ENCODE peak calls at places on chromosome 2, in eight cellular contexts. A is prostate gland, T is breast epithelium, C is upper lobe of left lung, W is stomach, Q is transverse colon, J is endothelial cell of umbilical vein, I is spleen. R is an unnamed sample.
A peak's percentile ranks its signal among the peaks of the same experiment; 100 is the strongest.

GRCh38 chr2:207474871-207475485 is 54.8 kb upstream of the CREB1 start:
- DNase-seq in Q (no peak), C (no peak), J (peak; percentile 67), W (no peak), T (no peak), I (no peak), A (peak; percentile 34), R (no peak)

GRCh38 chr2:186533717-186534116 is 47.7 kb downstream of the ZC3H15 start:
- DNase-seq in I (no peak), J (peak; percentile 31), T (no peak), A (no peak), C (no peak), W (no peak), Q (no peak), R (no peak)

GRCh38 chr2:39583781-39584180 is 81.9 kb upstream of the TMEM178A start:
- DNase-seq in A (no peak), C (no peak), I (no peak), T (no peak), W (no peak), J (no peak), Q (no peak), R (no peak)

GRCh38 chr2:47198985-47199451 is 43.9 kb upstream of the STPG4 start:
- DNase-seq in A (no peak), Q (no peak), C (no peak), W (no peak), J (no peak), I (no peak), T (no peak), R (no peak)

GRCh38 chr2:30584116-30584515 is 137.1 kb downstream of the LCLAT1 start:
- DNase-seq in J (no peak), I (no peak), W (no peak), T (no peak), C (no peak), Q (no peak), A (no peak), R (no peak)

GRCh38 chr2:231931481-231931915 is 5.3 kb upstream of the NPPC start:
- DNase-seq in Q (no peak), I (no peak), C (no peak), J (no peak), W (peak; percentile 7), A (no peak), T (no peak), R (peak; percentile 89)

GRCh38 chr2:1743396-1744150 is 742 bp downstream of the PXDN start:
- DNase-seq in A (no peak), Q (no peak), T (peak; percentile 51), C (no peak), J (peak; percentile 37), W (no peak), I (peak; percentile 69), R (peak; percentile 79)

GRCh38 chr2:550860-551259 is 126.3 kb downstream of the TMEM18 start:
- DNase-seq in T (no peak), W (no peak), A (no peak), J (no peak), I (no peak), C (no peak), Q (no peak), R (no peak)

GRCh38 chr2:2328847-2329246 is 2.2 kb downstream of the MYT1L start:
- DNase-seq in T (no peak), Q (no peak), I (no peak), A (no peak), W (no peak), C (no peak), J (no peak), R (no peak)

GRCh38 chr2:238701907-238702206 is 146.0 kb upstream of the TWIST2 start:
- DNase-seq in W (no peak), J (no peak), T (no peak), Q (no peak), C (no peak), A (no peak), I (no peak), R (peak; percentile 41)

GRCh38 chr2:30730736-30731135 is 76.5 kb downstream of the CAPN13 start:
- DNase-seq in C (no peak), W (no peak), A (no peak), I (peak; percentile 38), J (no peak), Q (no peak), T (no peak), R (peak; percentile 28)

GRCh38 chr2:223601932-223602676 is at the start of gene SCG2:
- DNase-seq in A (peak; percentile 28), T (peak; percentile 61), Q (peak; percentile 41), C (peak; percentile 64), W (peak; percentile 61), I (peak; percentile 77), J (peak; percentile 76), R (peak; percentile 80)

GRCh38 chr2:151886235-151886634 is 58.0 kb upstream of the ARL5A start:
- DNase-seq in I (no peak), J (peak; percentile 90), Q (no peak), W (no peak), A (no peak), T (no peak), C (peak; percentile 58), R (no peak)

GRCh38 chr2:39469807-39470206 is 32.7 kb upstream of the MAP4K3 start:
- DNase-seq in A (no peak), T (no peak), J (peak; percentile 73), C (no peak), W (peak; percentile 38), I (no peak), Q (peak; percentile 51), R (no peak)

GRCh38 chr2:69253893-69254292 is 133.1 kb downstream of the GFPT1 start:
- DNase-seq in I (no peak), W (no peak), T (no peak), J (peak; percentile 97), A (peak; percentile 43), C (no peak), Q (peak; percentile 19), R (peak; percentile 82)

DNA sequence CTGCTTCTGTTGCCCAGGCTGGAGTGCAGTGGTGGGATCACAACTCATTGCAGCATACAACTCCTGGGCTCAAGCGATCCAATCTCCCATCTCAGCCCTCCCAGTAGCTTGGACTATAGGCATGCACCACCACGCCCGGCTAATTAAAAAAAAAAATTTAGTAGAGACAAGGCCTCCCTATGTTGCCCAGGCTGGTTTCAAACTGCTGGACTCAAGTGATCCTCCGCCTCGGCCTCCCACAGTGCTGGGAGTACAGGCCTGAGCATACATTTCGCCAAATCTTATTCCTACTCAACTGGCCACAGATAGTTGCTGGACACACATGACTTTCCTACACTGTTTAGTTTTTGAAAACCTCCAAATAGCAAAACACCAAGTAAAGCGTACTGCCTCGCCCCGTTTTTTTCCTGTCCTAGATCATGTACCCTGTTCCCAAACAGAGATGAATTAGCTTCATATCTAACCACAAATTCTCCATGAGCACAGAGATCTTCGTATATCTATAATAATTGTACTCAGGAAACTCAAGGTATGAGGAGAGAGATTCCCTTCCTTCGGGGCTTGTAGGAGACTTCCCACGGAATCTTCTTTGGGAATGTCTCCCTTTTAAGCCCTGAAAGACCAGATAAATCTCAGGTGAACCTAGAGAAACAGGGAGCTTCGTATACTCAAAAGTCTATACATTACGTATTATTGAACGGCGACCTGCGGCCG is 598 bp upstream of the C2orf69 start:
- DNase-seq in J (no peak), C (no peak), I (peak; percentile 72), A (no peak), W (no peak), T (no peak), Q (no peak), R (no peak)
- H3K27ac ChIP-seq in J (no peak overlapping the region), C (peak overlapping the region; percentile 93), I (peak overlapping the region; percentile 95), A (peak overlapping the region; percentile 97), W (peak overlapping the region; percentile 97), T (peak overlapping the region; percentile 96), Q (peak overlapping the region; percentile 99), R (no peak overlapping the region)

DNA sequence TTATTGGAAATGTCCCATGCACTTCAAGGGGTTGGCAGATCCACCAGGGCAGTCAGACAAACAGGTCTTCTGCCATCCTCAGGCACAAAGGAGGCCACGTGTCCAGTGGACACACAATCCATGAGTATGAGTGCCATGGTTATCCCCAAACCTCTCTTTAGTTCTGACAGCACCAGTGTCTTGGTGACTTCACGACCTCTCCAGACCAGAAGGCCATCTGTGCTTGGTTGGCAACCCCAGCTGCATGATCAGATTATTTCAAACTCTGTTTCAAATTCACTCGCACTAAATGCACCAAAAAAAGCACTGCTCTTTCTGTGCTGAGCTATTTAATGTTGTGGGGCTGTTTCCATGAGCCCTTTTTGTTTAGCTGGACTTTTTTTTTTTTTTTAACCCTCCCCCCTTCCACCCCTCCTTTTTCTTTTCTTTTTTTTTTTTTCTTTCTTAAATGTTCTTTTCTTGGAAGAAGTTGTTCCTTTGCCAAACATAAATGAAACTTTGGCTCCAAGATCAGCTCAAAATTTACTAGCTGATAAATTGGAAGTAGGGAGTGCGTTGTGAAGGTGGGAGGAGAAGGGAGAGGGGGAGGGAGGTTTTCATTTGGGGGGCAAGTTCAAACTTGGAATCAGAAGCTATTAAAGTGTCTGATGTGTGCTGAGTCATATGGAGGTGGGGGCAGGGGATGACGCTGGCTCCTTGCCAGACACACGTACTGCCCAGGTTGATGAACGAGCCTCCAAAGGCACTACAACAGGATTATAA is 542.9 kb upstream of the TNP1 start:
- DNase-seq in C (no peak), J (no peak), A (peak; percentile 68), I (no peak), W (no peak), T (no peak), Q (peak; percentile 15), R (peak; percentile 89)
- TF ChIP-seq POLR2AphosphoS5 in C (no peak), J (no peak), A (no peak), I (no peak), W (no peak), T (peak; percentile 12), Q (no peak), R (peak; percentile 79)

GRCh38 chr2:213013979-213014378 is 137.4 kb downstream of the IKZF2 start:
- DNase-seq in J (no peak), A (no peak), C (no peak), Q (no peak), T (no peak), I (no peak), W (no peak), R (no peak)

GRCh38 chr2:213011505-213011904 is 139.9 kb downstream of the IKZF2 start:
- DNase-seq in Q (no peak), J (no peak), I (no peak), C (no peak), W (no peak), A (no peak), T (no peak), R (no peak)

GRCh38 chr2:213015387-213016165 is 135.8 kb downstream of the IKZF2 start:
- DNase-seq in Q (no peak), W (no peak), A (no peak), T (no peak), C (no peak), I (no peak), J (no peak), R (no peak)

GRCh38 chr2:213007290-213007838 is 144.0 kb downstream of the IKZF2 start:
- DNase-seq in C (no peak), I (no peak), W (no peak), Q (no peak), A (no peak), T (no peak), J (no peak), R (no peak)

GRCh38 chr2:213010106-213010779 is 141.2 kb downstream of the IKZF2 start:
- DNase-seq in C (no peak), T (no peak), J (no peak), I (no peak), A (no peak), W (no peak), Q (no peak), R (no peak)
- TF ChIP-seq POLR2A in C (no peak), T (no peak), J (no peak), I (no peak), A (no peak), W (no peak), Q (no peak), R (no peak)

GRCh38 chr2:108621689-108622681 is 87.7 kb downstream of the LIMS1 start:
- DNase-seq in A (no peak), T (no peak), J (no peak), Q (no peak), W (no peak), C (no peak), I (no peak), R (no peak)
- H3K27ac ChIP-seq in A (peak overlapping the region; percentile 13), T (peak overlapping the region; percentile 78), J (no peak overlapping the region), Q (peak overlapping the region; percentile 34), W (peak overlapping the region; percentile 85), C (peak overlapping the region; percentile 68), I (peak overlapping the region; percentile 71), R (no peak overlapping the region)